ENCODE peak calls at places on chromosomes 4 and X, in eight cellular contexts. E is H1, C is K562, B is HCT116, K is GM12878, U is sigmoid colon, A is transverse colon, O is HepG2. V is an unnamed sample.

GRCh38 chrX:112513154-112513553 is 166.6 kb downstream of the LHFPL1 start:
- DNase-seq in E (no peak), C (no peak), B (no peak), K (no peak), U (no peak), A (no peak), O (no peak), V (no peak)

GRCh38 chr4:91298156-91298700 is 1005.5 kb upstream of the GRID2 start:
- DNase-seq in E (no peak), C (no peak), B (no peak), K (no peak), U (no peak), A (no peak), O (no peak), V (no peak)

GRCh38 chr4:188428935-188429334 is 289.7 kb downstream of the TRIML1 start:
- DNase-seq in E (no peak), C (no peak), B (no peak), K (no peak), U (no peak), A (no peak), O (no peak), V (no peak)

GRCh38 chr4:112190684-112191083 is 40.9 kb upstream of the AP1AR start:
- DNase-seq in E (no peak), C (no peak), B (no peak), K (no peak), U (no peak), A (no peak), O (no peak), V (no peak)

GRCh38 chr4:81751531-81752291 is 280.0 kb upstream of the RASGEF1B start:
- DNase-seq in E (no peak), C (no peak), B (no peak), K (no peak), U (no peak), A (no peak), O (no peak), V (no peak)

GRCh38 chr4:11073621-11074051 is 355.1 kb downstream of the HS3ST1 start:
- DNase-seq in E (no peak), C (no peak), B (no peak), K (no peak), U (no peak), A (peak; percentile 11), O (no peak), V (no peak)

GRCh38 chr4:74133786-74134499 is 24.0 kb upstream of the MTHFD2L start:
- DNase-seq in E (peak; percentile 83), C (peak; percentile 59), B (peak; percentile 86), K (peak; percentile 20), U (peak; percentile 84), A (peak; percentile 82), O (peak; percentile 54), V (peak; percentile 40)

GRCh38 chr4:120855307-120856001 is 67.1 kb downstream of the PRDM5 start:
- DNase-seq in E (no peak), C (no peak), B (no peak), K (peak; percentile 49), U (no peak), A (no peak), O (no peak), V (no peak)

GRCh38 chrX:3697701-3698279 is 15.7 kb downstream of the PRKX start:
- DNase-seq in E (no peak), C (no peak), B (no peak), K (no peak), U (peak; percentile 67), A (no peak), O (no peak), V (no peak)

DNA sequence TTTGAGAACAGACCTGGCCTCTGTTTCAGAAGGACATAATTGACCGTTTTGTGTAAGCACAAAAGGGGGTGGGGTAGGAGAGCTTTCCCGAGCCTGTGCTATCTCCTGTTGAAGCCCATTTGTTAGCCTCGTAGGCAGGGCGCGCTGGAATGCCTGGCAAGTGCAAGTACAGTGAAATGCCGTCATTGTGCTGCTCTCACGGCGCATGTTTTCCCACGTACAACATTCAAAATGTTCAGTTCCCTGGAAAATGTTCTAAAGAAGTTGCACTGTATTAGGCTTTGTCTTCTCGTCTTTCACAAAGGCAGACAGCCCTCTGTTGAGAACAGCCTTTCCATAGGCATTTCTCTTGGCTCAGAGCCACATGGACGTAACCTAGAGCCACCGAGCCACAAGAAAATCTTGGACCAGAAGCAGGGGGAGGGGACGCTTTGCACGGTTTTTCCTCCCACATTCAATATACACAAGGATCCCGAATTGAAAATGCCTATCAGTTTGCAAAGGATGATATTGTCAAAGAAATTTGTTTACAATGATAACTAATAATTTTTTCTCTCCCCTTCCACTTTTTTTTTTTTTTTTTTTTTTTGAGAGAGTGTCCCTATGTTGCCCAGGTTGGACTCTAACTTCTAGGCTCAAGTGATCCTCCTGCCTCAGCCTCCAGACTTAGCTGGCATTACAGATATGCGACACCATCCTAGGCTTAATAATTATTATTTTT is 54.6 kb upstream of the RAPGEF2 start:
- DNase-seq in E (no peak), C (peak; percentile 70), B (no peak), K (no peak), U (peak; percentile 85), A (peak; percentile 74), O (peak; percentile 84), V (no peak)
- TF ChIP-seq CTCF in E (no peak), C (no peak), B (no peak), K (no peak), U (no peak), A (no peak), O (peak; percentile 23), V (no peak)

DNA sequence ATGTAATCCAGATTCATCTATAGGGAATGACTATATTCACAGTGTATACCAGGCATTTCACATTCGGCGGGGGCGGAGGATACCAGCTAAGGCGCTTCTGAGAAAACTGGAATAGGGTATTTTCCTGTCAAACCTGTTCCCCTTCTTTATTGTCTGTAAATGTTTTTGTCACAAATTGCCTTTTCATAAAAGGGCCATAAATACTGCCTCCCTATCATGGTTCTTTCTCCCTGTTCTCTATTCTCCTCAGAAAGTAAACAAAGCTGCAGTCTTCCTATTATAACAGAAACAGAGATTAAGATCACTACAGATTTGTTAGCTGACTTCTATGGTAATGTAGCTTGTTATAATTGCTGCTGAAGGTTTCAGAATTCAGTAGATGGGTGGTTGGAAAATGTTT is 32.1 kb downstream of the MID2 start:
- DNase-seq in E (no peak), C (no peak), B (no peak), K (no peak), U (no peak), A (no peak), O (no peak), V (no peak)
- TF ChIP-seq POLR2AphosphoS5 in E (no peak), C (no peak), B (no peak), K (no peak), U (no peak), A (no peak), O (no peak), V (no peak)

DNA sequence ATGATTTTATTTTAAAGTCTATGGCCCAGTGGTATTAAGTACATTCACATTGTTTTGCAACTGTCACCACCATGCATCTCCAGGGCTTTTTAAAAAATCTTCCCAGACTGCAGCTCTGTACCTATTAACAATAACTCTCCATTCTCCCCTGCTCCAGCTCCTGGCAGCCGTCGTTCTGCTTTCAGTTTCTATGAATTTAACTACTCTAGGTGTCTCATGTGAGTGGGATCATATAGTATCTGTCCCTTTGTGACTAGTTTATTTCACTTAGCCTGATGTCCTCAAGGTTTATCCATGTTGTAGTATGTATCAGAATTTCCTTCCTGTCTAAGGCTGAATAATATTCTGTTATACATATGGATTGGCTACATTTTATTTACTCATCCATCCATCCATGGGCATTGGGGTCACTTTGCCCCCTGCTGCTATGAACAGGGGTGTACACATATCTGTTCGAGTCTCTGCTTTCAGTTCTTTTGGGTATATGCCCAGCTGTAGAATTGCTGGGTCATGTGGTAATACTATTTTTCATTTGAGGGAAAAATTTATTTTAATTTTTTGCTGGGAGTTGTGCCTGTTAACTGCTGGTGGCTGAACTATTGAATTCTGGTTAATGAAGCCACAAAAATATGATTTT is 131.3 kb downstream of the ARHGAP10 start:
- DNase-seq in E (no peak), C (no peak), B (no peak), K (no peak), U (no peak), A (no peak), O (no peak), V (no peak)
- TF ChIP-seq CTCF in E (no peak), C (no peak), B (no peak), K (peak; percentile 13), U (no peak), A (no peak), O (no peak), V (no peak)

DNA sequence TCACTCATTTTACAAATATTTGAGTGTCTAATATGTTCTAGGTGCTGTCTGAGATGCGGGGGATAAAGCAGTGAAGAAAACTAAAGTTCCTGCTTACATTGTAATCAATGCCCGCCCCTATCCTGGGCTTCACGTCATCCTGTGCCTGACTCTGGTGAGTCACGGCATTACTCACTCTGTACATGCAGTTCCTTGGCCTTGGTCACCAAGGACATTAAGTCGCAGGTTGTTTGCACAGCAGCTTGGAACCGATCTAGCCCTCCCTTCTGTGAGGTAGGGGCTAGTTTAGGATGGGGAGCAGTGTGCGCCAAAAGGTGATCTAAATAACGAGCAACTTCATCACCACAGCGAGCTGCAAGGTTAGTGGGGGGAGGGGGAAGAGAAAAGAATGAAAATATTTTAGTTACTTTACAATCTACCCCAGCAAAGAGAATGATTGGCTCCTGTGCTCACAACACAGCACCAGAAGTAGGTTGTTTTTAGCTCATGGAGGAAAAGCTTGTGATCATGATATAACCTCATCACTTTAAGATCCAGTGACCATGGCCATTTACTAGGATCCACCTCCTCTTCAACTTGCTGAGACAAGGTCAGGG is 48.0 kb upstream of the HDAC8 start:
- DNase-seq in E (no peak), C (peak; percentile 46), B (peak; percentile 74), K (no peak), U (peak; percentile 63), A (peak; percentile 26), O (peak; percentile 2), V (no peak)
- TF ChIP-seq POLR2AphosphoS5 in E (no peak), C (no peak), B (peak; percentile 47), K (no peak), U (peak; percentile 52), A (no peak), O (no peak), V (no peak)

GRCh38 chrX:63930140-63930539 is 145.1 kb upstream of the ARHGEF9 start:
- DNase-seq in E (no peak), C (no peak), B (peak; percentile 10), K (no peak), U (no peak), A (no peak), O (no peak), V (no peak)

GRCh38 chrX:63929608-63930007 is 144.6 kb upstream of the ARHGEF9 start:
- DNase-seq in E (no peak), C (no peak), B (no peak), K (no peak), U (no peak), A (no peak), O (no peak), V (no peak)

GRCh38 chrX:63932907-63933306 is 147.9 kb upstream of the ARHGEF9 start:
- DNase-seq in E (no peak), C (no peak), B (no peak), K (no peak), U (no peak), A (no peak), O (no peak), V (no peak)

GRCh38 chrX:63934160-63934559 is 149.1 kb upstream of the ARHGEF9 start:
- DNase-seq in E (no peak), C (no peak), B (no peak), K (no peak), U (no peak), A (no peak), O (no peak), V (no peak)

GRCh38 chrX:63932006-63932405 is 147.0 kb upstream of the ARHGEF9 start:
- DNase-seq in E (no peak), C (no peak), B (no peak), K (no peak), U (no peak), A (no peak), O (no peak), V (no peak)
- TF ChIP-seq CTCF in E (no peak), C (no peak), B (no peak), K (no peak), U (no peak), A (no peak), O (no peak), V (no peak)

GRCh38 chr4:48506716-48507115 is 16.7 kb downstream of the ZAR1 start:
- DNase-seq in E (no peak), C (no peak), B (no peak), K (no peak), U (no peak), A (no peak), O (no peak), V (no peak)
- TF ChIP-seq POLR2AphosphoS5 in E (no peak), C (no peak), B (no peak), K (no peak), U (no peak), A (no peak), O (no peak), V (no peak)

V was measured in HL-60.